ENCODE peak calls at places on chromosomes 3 and 15, in eight cellular contexts. One of them, this sample, is unnamed.

GRCh38 chr15:34039506-34040123 is 611 bp upstream of the AVEN start:
- DNase-seq in substantia nigra: no peak
- DNase-seq in ELR: peak
- DNase-seq in GM10248: peak
- DNase-seq in RWPE1: no peak
- DNase-seq in DMS 273 treated with DMSO at 0.1 percent for 48 hours: no peak
- DNase-seq in astrocyte: no peak
- DNase-seq in A172: no peak
- DNase-seq in this sample: peak

GRCh38 chr15:36605626-36606263 is 26.3 kb downstream of the CDIN1 start:
- DNase-seq in substantia nigra: no peak
- DNase-seq in ELR: no peak
- DNase-seq in GM10248: no peak
- DNase-seq in RWPE1: no peak
- DNase-seq in DMS 273 treated with DMSO at 0.1 percent for 48 hours: no peak
- DNase-seq in astrocyte: no peak
- DNase-seq in A172: no peak
- DNase-seq in this sample: no peak

GRCh38 chr3:149384911-149385321 is 7.5 kb upstream of the TM4SF1 start:
- DNase-seq in substantia nigra: no peak
- DNase-seq in ELR: peak
- DNase-seq in GM10248: no peak
- DNase-seq in RWPE1: peak
- DNase-seq in DMS 273 treated with DMSO at 0.1 percent for 48 hours: no peak
- DNase-seq in astrocyte: peak
- DNase-seq in A172: peak
- DNase-seq in this sample: no peak

GRCh38 chr3:43768594-43768993 is 77.9 kb downstream of the ABHD5 start:
- DNase-seq in substantia nigra: no peak
- DNase-seq in ELR: peak
- DNase-seq in GM10248: no peak
- DNase-seq in RWPE1: peak
- DNase-seq in DMS 273 treated with DMSO at 0.1 percent for 48 hours: peak
- DNase-seq in astrocyte: no peak
- DNase-seq in A172: no peak
- DNase-seq in this sample: no peak

GRCh38 chr15:63041982-63042878 is at the start of gene TPM1:
- DNase-seq in substantia nigra: no peak
- DNase-seq in ELR: peak
- DNase-seq in GM10248: peak
- DNase-seq in RWPE1: peak
- DNase-seq in DMS 273 treated with DMSO at 0.1 percent for 48 hours: peak
- DNase-seq in astrocyte: peak
- DNase-seq in A172: peak
- DNase-seq in this sample: peak

GRCh38 chr15:100981086-100981485 is 61.9 kb downstream of the LRRK1 start:
- DNase-seq in substantia nigra: no peak
- DNase-seq in ELR: no peak
- DNase-seq in GM10248: no peak
- DNase-seq in RWPE1: no peak
- DNase-seq in DMS 273 treated with DMSO at 0.1 percent for 48 hours: no peak
- DNase-seq in astrocyte: no peak
- DNase-seq in A172: no peak
- DNase-seq in this sample: no peak

GRCh38 chr3:157906627-157907026 is 199.6 kb downstream of the SHOX2 start:
- DNase-seq in substantia nigra: no peak
- DNase-seq in ELR: peak
- DNase-seq in GM10248: no peak
- DNase-seq in RWPE1: no peak
- DNase-seq in DMS 273 treated with DMSO at 0.1 percent for 48 hours: no peak
- DNase-seq in astrocyte: peak
- DNase-seq in A172: no peak
- DNase-seq in this sample: no peak

GRCh38 chr15:56886878-56887781 is 31.3 kb upstream of the TCF12 start:
- DNase-seq in substantia nigra: peak
- DNase-seq in ELR: peak
- DNase-seq in GM10248: peak
- DNase-seq in RWPE1: peak
- DNase-seq in DMS 273 treated with DMSO at 0.1 percent for 48 hours: peak
- DNase-seq in astrocyte: peak
- DNase-seq in A172: peak
- DNase-seq in this sample: peak

GRCh38 chr3:23209747-23210495 is 6.8 kb downstream of the UBE2E2 start:
- DNase-seq in substantia nigra: no peak
- DNase-seq in ELR: no peak
- DNase-seq in GM10248: no peak
- DNase-seq in RWPE1: no peak
- DNase-seq in DMS 273 treated with DMSO at 0.1 percent for 48 hours: no peak
- DNase-seq in astrocyte: no peak
- DNase-seq in A172: no peak
- DNase-seq in this sample: no peak

GRCh38 chr3:125257563-125257962 is 45.0 kb upstream of the SLC12A8 start:
- DNase-seq in substantia nigra: no peak
- DNase-seq in ELR: no peak
- DNase-seq in GM10248: no peak
- DNase-seq in RWPE1: no peak
- DNase-seq in DMS 273 treated with DMSO at 0.1 percent for 48 hours: no peak
- DNase-seq in astrocyte: no peak
- DNase-seq in A172: no peak
- DNase-seq in this sample: no peak

GRCh38 chr3:184305577-184305976 is 6.5 kb downstream of the PSMD2 start:
- DNase-seq in substantia nigra: no peak
- DNase-seq in ELR: peak
- DNase-seq in GM10248: no peak
- DNase-seq in RWPE1: no peak
- DNase-seq in DMS 273 treated with DMSO at 0.1 percent for 48 hours: no peak
- DNase-seq in astrocyte: no peak
- DNase-seq in A172: no peak
- DNase-seq in this sample: no peak

GRCh38 chr3:149801200-149801599 is 8.8 kb upstream of the ANKUB1 start:
- DNase-seq in substantia nigra: no peak
- DNase-seq in ELR: no peak
- DNase-seq in GM10248: no peak
- DNase-seq in RWPE1: no peak
- DNase-seq in DMS 273 treated with DMSO at 0.1 percent for 48 hours: no peak
- DNase-seq in astrocyte: no peak
- DNase-seq in A172: no peak
- DNase-seq in this sample: no peak

GRCh38 chr15:89379818-89380217 is 45.2 kb upstream of the POLG start:
- DNase-seq in substantia nigra: no peak
- DNase-seq in ELR: no peak
- DNase-seq in GM10248: no peak
- DNase-seq in RWPE1: peak
- DNase-seq in DMS 273 treated with DMSO at 0.1 percent for 48 hours: no peak
- DNase-seq in astrocyte: no peak
- DNase-seq in A172: no peak
- DNase-seq in this sample: no peak

GRCh38 chr15:28165791-28166190 is 66.7 kb upstream of the OCA2 start:
- DNase-seq in substantia nigra: no peak
- DNase-seq in ELR: no peak
- DNase-seq in GM10248: no peak
- DNase-seq in RWPE1: no peak
- DNase-seq in DMS 273 treated with DMSO at 0.1 percent for 48 hours: no peak
- DNase-seq in astrocyte: no peak
- DNase-seq in A172: no peak
- DNase-seq in this sample: no peak

GRCh38 chr3:135329479-135329878 is 534.4 kb downstream of the EPHB1 start:
- DNase-seq in substantia nigra: no peak
- DNase-seq in ELR: no peak
- DNase-seq in GM10248: no peak
- DNase-seq in RWPE1: no peak
- DNase-seq in DMS 273 treated with DMSO at 0.1 percent for 48 hours: no peak
- DNase-seq in astrocyte: no peak
- DNase-seq in A172: no peak
- DNase-seq in this sample: no peak

GRCh38 chr3:192408721-192409151 is 318.6 kb downstream of the FGF12 start:
- DNase-seq in substantia nigra: no peak
- DNase-seq in ELR: peak
- DNase-seq in GM10248: peak
- DNase-seq in RWPE1: no peak
- DNase-seq in DMS 273 treated with DMSO at 0.1 percent for 48 hours: no peak
- DNase-seq in astrocyte: no peak
- DNase-seq in A172: no peak
- DNase-seq in this sample: no peak

GRCh38 chr3:27656790-27657189 is 65.3 kb downstream of the EOMES start:
- DNase-seq in substantia nigra: no peak
- DNase-seq in ELR: no peak
- DNase-seq in GM10248: no peak
- DNase-seq in RWPE1: no peak
- DNase-seq in DMS 273 treated with DMSO at 0.1 percent for 48 hours: no peak
- DNase-seq in astrocyte: no peak
- DNase-seq in A172: no peak
- DNase-seq in this sample: no peak

GRCh38 chr3:16219777-16220176 is 45.0 kb downstream of the DPH3 start:
- DNase-seq in substantia nigra: no peak
- DNase-seq in ELR: no peak
- DNase-seq in GM10248: no peak
- DNase-seq in RWPE1: no peak
- DNase-seq in DMS 273 treated with DMSO at 0.1 percent for 48 hours: no peak
- DNase-seq in astrocyte: no peak
- DNase-seq in A172: no peak
- DNase-seq in this sample: no peak

GRCh38 chr3:21017115-21017852 is 733.7 kb downstream of the ZNF385D start:
- DNase-seq in substantia nigra: no peak
- DNase-seq in ELR: no peak
- DNase-seq in GM10248: no peak
- DNase-seq in RWPE1: peak
- DNase-seq in DMS 273 treated with DMSO at 0.1 percent for 48 hours: no peak
- DNase-seq in astrocyte: no peak
- DNase-seq in A172: no peak
- DNase-seq in this sample: no peak

GRCh38 chr15:71810256-71811035 is at the start of gene NR2E3:
- DNase-seq in substantia nigra: no peak
- DNase-seq in ELR: no peak
- DNase-seq in GM10248: peak
- DNase-seq in RWPE1: no peak
- DNase-seq in DMS 273 treated with DMSO at 0.1 percent for 48 hours: no peak
- DNase-seq in astrocyte: no peak
- DNase-seq in A172: no peak
- DNase-seq in this sample: no peak

GRCh38 chr3:36981006-36981405 is 11.9 kb downstream of the EPM2AIP1 start:
- DNase-seq in substantia nigra: no peak
- DNase-seq in ELR: no peak
- DNase-seq in GM10248: no peak
- DNase-seq in RWPE1: no peak
- DNase-seq in DMS 273 treated with DMSO at 0.1 percent for 48 hours: no peak
- DNase-seq in astrocyte: no peak
- DNase-seq in A172: no peak
- DNase-seq in this sample: no peak

GRCh38 chr15:80059786-80060489 is 462 bp downstream of the ZFAND6 start:
- DNase-seq in substantia nigra: peak
- DNase-seq in ELR: peak
- DNase-seq in GM10248: peak
- DNase-seq in RWPE1: peak
- DNase-seq in DMS 273 treated with DMSO at 0.1 percent for 48 hours: peak
- DNase-seq in astrocyte: peak
- DNase-seq in A172: peak
- DNase-seq in this sample: peak

GRCh38 chr3:145243875-145244274 is 917.1 kb downstream of the PLOD2 start:
- DNase-seq in substantia nigra: no peak
- DNase-seq in ELR: peak
- DNase-seq in GM10248: no peak
- DNase-seq in RWPE1: no peak
- DNase-seq in DMS 273 treated with DMSO at 0.1 percent for 48 hours: no peak
- DNase-seq in astrocyte: peak
- DNase-seq in A172: peak
- DNase-seq in this sample: no peak

GRCh38 chr3:54772046-54772445 is 155.8 kb downstream of the LRTM1 start:
- DNase-seq in substantia nigra: no peak
- DNase-seq in ELR: no peak
- DNase-seq in GM10248: no peak
- DNase-seq in RWPE1: no peak
- DNase-seq in DMS 273 treated with DMSO at 0.1 percent for 48 hours: no peak
- DNase-seq in astrocyte: peak
- DNase-seq in A172: no peak
- DNase-seq in this sample: no peak

GRCh38 chr3:187101184-187102072 is 37.9 kb downstream of the RPL39L start:
- DNase-seq in substantia nigra: peak
- DNase-seq in ELR: peak
- DNase-seq in GM10248: no peak
- DNase-seq in RWPE1: peak
- DNase-seq in DMS 273 treated with DMSO at 0.1 percent for 48 hours: peak
- DNase-seq in astrocyte: peak
- DNase-seq in A172: peak
- DNase-seq in this sample: peak

GRCh38 chr3:196694941-196695848 is 16.9 kb downstream of the CEP19 start:
- DNase-seq in substantia nigra: no peak
- DNase-seq in ELR: no peak
- DNase-seq in GM10248: no peak
- DNase-seq in RWPE1: no peak
- DNase-seq in DMS 273 treated with DMSO at 0.1 percent for 48 hours: no peak
- DNase-seq in astrocyte: no peak
- DNase-seq in A172: no peak
- DNase-seq in this sample: peak

GRCh38 chr3:64484289-64484992 is 203.4 kb downstream of the ADAMTS9 start:
- DNase-seq in substantia nigra: peak
- DNase-seq in ELR: peak
- DNase-seq in GM10248: peak
- DNase-seq in RWPE1: peak
- DNase-seq in DMS 273 treated with DMSO at 0.1 percent for 48 hours: peak
- DNase-seq in astrocyte: peak
- DNase-seq in A172: peak
- DNase-seq in this sample: peak

GRCh38 chr3:101146946-101147345 is 153.7 kb upstream of the ABI3BP start:
- DNase-seq in substantia nigra: no peak
- DNase-seq in ELR: no peak
- DNase-seq in GM10248: no peak
- DNase-seq in RWPE1: no peak
- DNase-seq in DMS 273 treated with DMSO at 0.1 percent for 48 hours: no peak
- DNase-seq in astrocyte: no peak
- DNase-seq in A172: no peak
- DNase-seq in this sample: no peak

GRCh38 chr3:159266779-159267178 is 464.9 kb downstream of the MFSD1 start:
- DNase-seq in substantia nigra: peak
- DNase-seq in ELR: peak
- DNase-seq in GM10248: no peak
- DNase-seq in RWPE1: peak
- DNase-seq in DMS 273 treated with DMSO at 0.1 percent for 48 hours: no peak
- DNase-seq in astrocyte: no peak
- DNase-seq in A172: peak
- DNase-seq in this sample: peak

GRCh38 chr3:183555541-183556081 is at the start of gene KLHL6:
- DNase-seq in substantia nigra: no peak
- DNase-seq in ELR: no peak
- DNase-seq in GM10248: peak
- DNase-seq in RWPE1: no peak
- DNase-seq in DMS 273 treated with DMSO at 0.1 percent for 48 hours: no peak
- DNase-seq in astrocyte: no peak
- DNase-seq in A172: no peak
- DNase-seq in this sample: peak